ENCODE peak calls at places on chromosomes 6 and 20, in four cellular contexts. Y, T, N and S are unnamed samples.

GRCh38 chr6:125544819-125545218 is 204.6 kb upstream of the HEY2 start:
- DNase-seq in T (no peak), Y (no peak), N (no peak), S (no peak)

GRCh38 chr6:150868759-150869158 is 3.3 kb downstream of the MTHFD1L start:
- DNase-seq in Y (no peak), N (no peak), T (no peak), S (no peak)

GRCh38 chr20:6780414-6780813 is 12.9 kb downstream of the BMP2 start:
- DNase-seq in N (peak; percentile 27), Y (no peak), T (no peak), S (no peak)

GRCh38 chr6:18674346-18674745 is 287.2 kb downstream of the RNF144B start:
- DNase-seq in N (no peak), Y (no peak), T (no peak), S (no peak)

GRCh38 chr6:24721461-24722215 is 2.7 kb upstream of the C6orf62 start:
- DNase-seq in Y (no peak), N (peak; percentile 91), T (peak; percentile 87), S (peak; percentile 90)

GRCh38 chr6:111423960-111424846 is 58.8 kb downstream of the REV3L start:
- DNase-seq in T (peak; percentile 24), Y (peak; percentile 39), N (peak; percentile 37), S (peak; percentile 64)

GRCh38 chr6:137095651-137096238 is 51.0 kb upstream of the IL20RA start:
- DNase-seq in N (no peak), Y (no peak), T (no peak), S (no peak)

GRCh38 chr6:138726066-138727060 is 47.2 kb upstream of the CCDC28A start:
- DNase-seq in Y (no peak), N (no peak), T (no peak), S (no peak)

GRCh38 chr20:25247666-25248500 is at the start of gene PYGB:
- DNase-seq in N (peak; percentile 83), Y (peak; percentile 76), T (peak; percentile 78), S (peak; percentile 92)

GRCh38 chr6:145829950-145830349 is 15.4 kb upstream of the FBXO30 start:
- DNase-seq in T (no peak), Y (no peak), N (no peak), S (no peak)

GRCh38 chr20:44489931-44490330 is 14.3 kb downstream of the TTPAL start:
- DNase-seq in N (no peak), Y (no peak), T (no peak), S (no peak)

GRCh38 chr6:112153926-112154621 is 66.7 kb downstream of the FAM229B start:
- DNase-seq in T (no peak), Y (no peak), N (no peak), S (no peak)

GRCh38 chr6:124480021-124480430 is 482.2 kb upstream of the RNF217 start:
- DNase-seq in T (no peak), N (no peak), Y (no peak), S (no peak)

GRCh38 chr6:72203983-72204382 is 317.6 kb downstream of the RIMS1 start:
- DNase-seq in N (no peak), T (no peak), Y (no peak), S (no peak)

GRCh38 chr6:133637436-133637835 is 251.5 kb upstream of the TCF21 start:
- DNase-seq in T (no peak), Y (no peak), N (no peak), S (no peak)
- H3K27ac ChIP-seq in T (no peak overlapping the region), Y (no peak overlapping the region), N (no peak overlapping the region), S (no peak overlapping the region)

GRCh38 chr6:165119231-165120020 is 190.0 kb downstream of the C6orf118 start:
- DNase-seq in T (no peak), Y (no peak), N (no peak), S (no peak)
- H3K4me1 ChIP-seq in T (no peaks in the 10 kb centered on the region), Y (no peaks in the 10 kb centered on the region), N (no peaks in the 10 kb centered on the region), S (no peaks in the 10 kb centered on the region)

GRCh38 chr20:2508631-2509467 is at the start of gene ZNF343:
- DNase-seq in T (peak; percentile 76), N (peak; percentile 85), Y (peak; percentile 83), S (peak; percentile 72)
- TF ChIP-seq CTCF in T (peak; percentile 14), N (no peak), Y (no peak), S (no peak)

DNA sequence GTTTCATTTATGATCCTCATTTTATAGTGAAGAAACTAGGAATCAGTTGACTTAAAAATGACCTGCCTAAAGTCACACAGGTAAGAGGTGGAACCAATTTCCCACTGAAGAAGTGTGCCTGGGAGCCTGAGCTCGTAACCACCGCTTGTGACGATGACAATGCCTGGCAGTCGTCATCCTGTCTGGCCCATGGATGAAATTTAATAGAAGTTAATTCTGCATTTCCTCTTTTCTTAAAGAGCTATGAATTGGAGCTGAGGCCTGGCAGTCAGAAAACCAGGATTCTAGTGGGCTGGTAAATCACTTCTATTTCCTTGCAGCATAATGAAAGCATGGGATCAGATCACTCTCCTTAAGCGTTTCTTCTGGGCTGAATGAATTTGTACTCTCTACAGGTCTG is 200.0 kb upstream of the SGK1 start:
- DNase-seq in Y (no peak), T (no peak), N (no peak), S (no peak)
- H3K27ac ChIP-seq in Y (peak overlapping the region; percentile 85), T (peak overlapping the region; percentile 91), N (peak overlapping the region; percentile 82), S (peak overlapping the region; percentile 67)

GRCh38 chr6:106046116-106046853 is 39.9 kb upstream of the PRDM1 start:
- DNase-seq in T (no peak), Y (no peak), N (no peak), S (no peak)

GRCh38 chr6:106046854-106047200 is 39.3 kb upstream of the PRDM1 start:
- DNase-seq in T (no peak), Y (no peak), N (no peak), S (no peak)

GRCh38 chr6:106050538-106050937 is 35.6 kb upstream of the PRDM1 start:
- DNase-seq in T (no peak), Y (no peak), N (no peak), S (no peak)

GRCh38 chr6:106051241-106051640 is 34.9 kb upstream of the PRDM1 start:
- DNase-seq in T (no peak), Y (no peak), N (no peak), S (no peak)

DNA sequence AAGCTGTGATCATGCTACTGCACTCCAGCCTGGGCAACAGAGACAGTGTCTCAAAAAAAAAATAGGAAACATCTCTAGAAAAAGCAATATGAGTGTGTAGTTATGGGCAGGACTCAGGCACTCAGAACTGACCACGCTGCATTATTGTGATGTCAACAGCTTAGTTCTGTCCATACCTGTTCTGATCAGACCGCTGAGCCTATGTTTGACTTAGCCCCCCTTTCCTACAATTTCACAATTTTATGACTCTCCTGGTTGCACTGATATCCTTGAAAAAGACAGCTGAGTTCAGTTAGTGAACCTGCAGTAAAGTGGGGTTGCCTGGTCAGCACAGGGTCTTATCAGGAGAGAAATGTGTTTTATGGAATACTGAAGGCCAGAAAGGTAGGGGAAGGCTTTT is 37.8 kb upstream of the PRDM1 start:
- DNase-seq in N (no peak), Y (no peak), T (no peak), S (no peak)
- H3K4me1 ChIP-seq in N (no peaks in the 10 kb centered on the region), Y (no peaks in the 10 kb centered on the region), T (no peaks in the 10 kb centered on the region), S (peaks cover 3% of the 10 kb centered on the region)

DNA sequence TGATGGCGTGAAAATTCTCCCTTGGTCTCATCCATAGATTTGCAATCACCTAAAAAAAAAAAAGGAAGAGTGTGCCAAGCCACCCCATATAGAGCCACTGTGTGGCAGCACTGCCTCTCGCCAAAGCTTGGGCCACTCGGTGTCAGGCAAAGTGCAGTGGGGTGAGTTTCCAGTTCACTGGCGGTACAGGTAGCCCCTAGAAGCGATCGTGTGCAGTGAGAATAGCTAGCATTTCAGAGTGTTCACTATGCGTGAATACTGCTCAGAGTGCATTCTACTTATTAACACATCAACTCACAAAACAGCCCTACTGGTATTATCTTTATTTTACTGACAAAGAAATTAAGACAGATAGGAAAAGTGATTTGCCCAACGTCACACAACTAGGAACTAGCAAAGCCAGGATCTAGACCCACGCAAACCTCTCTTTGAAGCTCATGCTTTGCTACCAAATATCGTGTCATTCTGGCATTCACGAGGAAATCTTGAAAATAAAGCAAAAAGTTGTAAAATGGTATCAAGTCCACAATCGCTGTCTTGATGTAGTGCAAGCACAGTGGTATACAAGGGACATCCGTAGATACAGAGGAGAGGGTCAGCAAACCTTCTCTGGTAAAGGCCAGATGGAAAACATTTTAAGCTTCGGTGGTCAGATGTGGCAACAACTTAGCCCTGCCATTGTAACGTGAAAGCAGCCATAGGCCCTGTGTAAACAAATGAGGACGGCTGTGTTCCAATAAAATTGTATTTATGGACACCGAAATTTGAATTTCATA is 10.4 kb upstream of the GCNT2 start:
- DNase-seq in Y (peak; percentile 67), T (peak; percentile 57), N (peak; percentile 81), S (peak; percentile 72)
- TF ChIP-seq CTCF in Y (peak; percentile 58), T (peak; percentile 76), N (peak; percentile 49), S (peak; percentile 52)

GRCh38 chr20:43006651-43007375 is 182.9 kb downstream of the PTPRT start:
- DNase-seq in Y (no peak), N (no peak), T (no peak), S (no peak)

GRCh38 chr20:43007525-43007924 is 182.2 kb downstream of the PTPRT start:
- DNase-seq in Y (no peak), T (no peak), N (no peak), S (no peak)

GRCh38 chr20:43011491-43011890 is 178.2 kb downstream of the PTPRT start:
- DNase-seq in T (no peak), Y (no peak), N (no peak), S (no peak)

DNA sequence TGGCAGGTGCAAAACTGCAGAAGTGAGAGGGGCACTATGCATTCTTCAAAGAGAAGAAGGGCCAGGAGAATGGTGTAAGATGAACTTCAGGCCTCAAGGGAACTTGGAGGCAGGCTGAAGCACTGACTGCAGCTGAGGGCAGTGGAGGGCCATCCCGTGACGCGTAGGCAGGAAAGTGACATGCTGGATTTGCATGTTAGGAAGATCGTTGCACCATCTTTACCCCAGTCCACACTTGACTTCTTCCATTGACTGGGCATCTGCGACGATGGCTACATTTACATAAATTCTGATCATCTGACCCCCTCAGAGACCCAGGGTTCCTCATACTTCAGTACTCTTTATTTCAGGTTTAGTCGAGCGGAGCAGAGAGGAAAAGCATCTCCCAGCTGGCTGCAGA is 180.2 kb downstream of the PTPRT start:
- DNase-seq in N (no peak), Y (no peak), T (no peak), S (no peak)
- H3K27ac ChIP-seq in N (no peak overlapping the region), Y (no peak overlapping the region), T (no peak overlapping the region), S (no peak overlapping the region)

DNA sequence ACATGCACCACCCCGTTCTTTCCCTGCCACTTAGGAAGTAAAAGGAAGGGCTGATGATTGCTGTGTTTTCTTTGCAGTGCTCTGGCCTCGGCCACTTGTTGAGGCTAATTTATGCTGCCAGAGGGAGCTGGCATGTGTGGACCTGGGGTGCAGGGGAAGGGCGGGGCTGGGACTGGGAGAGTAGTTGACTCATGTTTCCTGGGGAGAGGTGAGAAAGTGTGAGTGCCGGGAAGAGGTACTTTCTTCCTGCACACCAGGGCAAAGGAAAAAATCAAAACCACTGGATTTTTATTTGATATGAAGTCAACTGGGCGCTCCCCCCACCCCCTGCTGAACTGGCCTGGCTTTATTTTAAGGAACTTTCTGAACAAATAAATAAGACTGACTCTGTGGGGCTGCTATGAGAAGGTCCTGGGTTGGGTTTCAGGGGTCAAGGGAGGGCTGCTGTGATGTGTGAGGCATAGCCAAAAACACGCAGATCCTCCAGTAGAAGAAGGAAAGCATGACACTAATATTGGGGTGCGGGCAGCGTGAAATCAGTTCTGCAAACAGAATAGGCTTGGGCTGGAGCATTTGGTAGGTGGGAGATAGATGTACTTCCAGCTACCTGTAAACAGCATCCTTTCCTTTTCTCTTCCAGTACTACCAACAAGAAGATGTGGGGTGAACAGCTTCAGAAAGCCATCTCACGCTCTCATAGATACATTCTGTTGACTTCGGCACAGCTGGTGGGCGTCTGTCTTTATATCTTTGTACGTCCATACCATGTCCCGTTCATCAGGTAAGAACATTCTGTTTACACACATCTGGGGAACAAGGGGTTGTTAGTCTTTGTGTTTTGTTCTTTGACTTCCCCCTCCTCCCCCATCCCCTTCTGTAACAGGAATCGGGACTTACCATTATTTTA is 87.5 kb downstream of the SYNJ2 start:
- DNase-seq in N (no peak), Y (peak; percentile 88), T (no peak), S (no peak)
- H3K4me1 ChIP-seq in N (peaks cover 39% of the 10 kb centered on the region), Y (peaks cover 8% of the 10 kb centered on the region), T (peaks cover 21% of the 10 kb centered on the region), S (no peaks in the 10 kb centered on the region)